ENCODE peak calls at places on chromosomes 4 and X, in five cellular contexts. One of them, this sample, is unnamed.

GRCh38 chrX:46630141-46630540 is 56.6 kb downstream of the CHST7 start:
- DNase-seq in testis: no peak
- DNase-seq in colonic mucosa: no peak
- DNase-seq in AG10803: peak
- DNase-seq in A673: no peak
- DNase-seq in this sample: no peak

GRCh38 chr4:15479089-15479912 is 9.6 kb downstream of the CC2D2A start:
- DNase-seq in AG10803: peak
- DNase-seq in colonic mucosa: peak
- DNase-seq in testis: peak
- DNase-seq in A673: peak
- DNase-seq in this sample: peak

GRCh38 chr4:78954048-78954666 is 14.9 kb upstream of the PAQR3 start:
- DNase-seq in A673: peak
- DNase-seq in AG10803: no peak
- DNase-seq in colonic mucosa: no peak
- DNase-seq in testis: peak
- DNase-seq in this sample: no peak

GRCh38 chrX:39125834-39126233 is 324.6 kb downstream of the MID1IP1 start:
- DNase-seq in colonic mucosa: no peak
- DNase-seq in AG10803: no peak
- DNase-seq in A673: no peak
- DNase-seq in testis: no peak
- DNase-seq in this sample: no peak

GRCh38 chr4:114997596-114997995 is 115.8 kb downstream of the NDST4 start:
- DNase-seq in colonic mucosa: no peak
- DNase-seq in A673: peak
- DNase-seq in testis: no peak
- DNase-seq in AG10803: no peak
- DNase-seq in this sample: no peak

GRCh38 chr4:147831452-147832192 is 99.7 kb downstream of the ARHGAP10 start:
- DNase-seq in AG10803: peak
- DNase-seq in testis: no peak
- DNase-seq in colonic mucosa: peak
- DNase-seq in A673: peak
- DNase-seq in this sample: peak

GRCh38 chr4:187321741-187322140 is 598.1 kb upstream of the FAT1 start:
- DNase-seq in colonic mucosa: no peak
- DNase-seq in testis: no peak
- DNase-seq in AG10803: no peak
- DNase-seq in A673: no peak
- DNase-seq in this sample: peak

GRCh38 chr4:109301691-109302365 is 630 bp downstream of the COL25A1 start:
- DNase-seq in testis: no peak
- DNase-seq in colonic mucosa: no peak
- DNase-seq in AG10803: no peak
- DNase-seq in A673: peak
- DNase-seq in this sample: no peak

GRCh38 chrX:129961180-129962083 is 21.0 kb upstream of the BCORL1 start:
- DNase-seq in A673: no peak
- DNase-seq in testis: no peak
- DNase-seq in AG10803: no peak
- DNase-seq in colonic mucosa: peak
- DNase-seq in this sample: no peak

GRCh38 chrX:13487731-13488505 is 81.5 kb upstream of the EGFL6 start:
- DNase-seq in testis: peak
- DNase-seq in AG10803: peak
- DNase-seq in colonic mucosa: peak
- DNase-seq in A673: peak
- DNase-seq in this sample: peak

GRCh38 chr4:117983541-117984451 is 50.5 kb upstream of the NDST3 start:
- DNase-seq in colonic mucosa: no peak
- DNase-seq in AG10803: no peak
- DNase-seq in testis: no peak
- DNase-seq in A673: peak
- DNase-seq in this sample: no peak

GRCh38 chr4:136443006-136443405 is 1089.3 kb downstream of the PCDH18 start:
- DNase-seq in colonic mucosa: no peak
- DNase-seq in AG10803: no peak
- DNase-seq in A673: no peak
- DNase-seq in testis: no peak
- DNase-seq in this sample: no peak

GRCh38 chrX:10685923-10686595 is 65.7 kb upstream of the MID1 start:
- DNase-seq in AG10803: peak
- DNase-seq in colonic mucosa: no peak
- DNase-seq in testis: no peak
- DNase-seq in A673: no peak
- DNase-seq in this sample: peak

GRCh38 chr4:24778427-24779225 is 16.7 kb upstream of the SOD3 start:
- DNase-seq in testis: peak
- DNase-seq in AG10803: peak
- DNase-seq in A673: peak
- DNase-seq in colonic mucosa: no peak
- DNase-seq in this sample: peak

GRCh38 chr4:48785302-48785701 is 5.2 kb upstream of the FRYL start:
- DNase-seq in testis: no peak
- DNase-seq in colonic mucosa: no peak
- DNase-seq in AG10803: no peak
- DNase-seq in A673: no peak
- DNase-seq in this sample: no peak

GRCh38 chr4:38366997-38367396 is 297.0 kb upstream of the KLF3 start:
- DNase-seq in AG10803: no peak
- DNase-seq in testis: no peak
- DNase-seq in A673: no peak
- DNase-seq in colonic mucosa: no peak
- DNase-seq in this sample: no peak

GRCh38 chr4:107890779-107891178 is 40.6 kb upstream of the CYP2U1 start:
- DNase-seq in AG10803: no peak
- DNase-seq in colonic mucosa: no peak
- DNase-seq in A673: no peak
- DNase-seq in testis: no peak
- DNase-seq in this sample: no peak

GRCh38 chr4:78155616-78156105 is 98.5 kb downstream of the FRAS1 start:
- DNase-seq in AG10803: peak
- DNase-seq in A673: no peak
- DNase-seq in colonic mucosa: no peak
- DNase-seq in testis: no peak
- DNase-seq in this sample: peak

GRCh38 chrX:24566233-24566632 is 80.9 kb downstream of the PCYT1B start:
- DNase-seq in AG10803: no peak
- DNase-seq in colonic mucosa: no peak
- DNase-seq in testis: no peak
- DNase-seq in A673: no peak
- DNase-seq in this sample: no peak

GRCh38 chr4:114040319-114041116 is 61.1 kb upstream of the ARSJ start:
- DNase-seq in AG10803: no peak
- DNase-seq in colonic mucosa: no peak
- DNase-seq in testis: no peak
- DNase-seq in A673: no peak
- DNase-seq in this sample: no peak

GRCh38 chr4:92522371-92522770 is 218.6 kb downstream of the GRID2 start:
- DNase-seq in A673: no peak
- DNase-seq in testis: no peak
- DNase-seq in AG10803: no peak
- DNase-seq in colonic mucosa: no peak
- DNase-seq in this sample: no peak

GRCh38 chr4:53563824-53564223 is 27.5 kb downstream of the LNX1 start:
- DNase-seq in colonic mucosa: no peak
- DNase-seq in testis: no peak
- DNase-seq in A673: no peak
- DNase-seq in AG10803: peak
- DNase-seq in this sample: peak

GRCh38 chrX:16722481-16722880 is 3.1 kb downstream of the SYAP1 start:
- DNase-seq in A673: no peak
- DNase-seq in testis: no peak
- DNase-seq in AG10803: no peak
- DNase-seq in colonic mucosa: no peak
- DNase-seq in this sample: no peak

GRCh38 chr4:2535386-2536192 is 858 bp upstream of the FAM193A start:
- DNase-seq in colonic mucosa: peak
- DNase-seq in A673: peak
- DNase-seq in testis: peak
- DNase-seq in AG10803: peak
- DNase-seq in this sample: peak

GRCh38 chr4:74516321-74516720 is 71.4 kb downstream of the AREG start:
- DNase-seq in A673: no peak
- DNase-seq in AG10803: peak
- DNase-seq in colonic mucosa: no peak
- DNase-seq in testis: no peak
- DNase-seq in this sample: peak

GRCh38 chrX:70769659-70770232 is 138.8 kb downstream of the TEX11 start:
- DNase-seq in testis: no peak
- DNase-seq in A673: peak
- DNase-seq in colonic mucosa: no peak
- DNase-seq in AG10803: no peak
- DNase-seq in this sample: peak

GRCh38 chrX:7500386-7500785 is 342.6 kb upstream of the VCX start:
- DNase-seq in colonic mucosa: no peak
- DNase-seq in A673: no peak
- DNase-seq in AG10803: no peak
- DNase-seq in testis: no peak
- DNase-seq in this sample: no peak

GRCh38 chrX:150464001-150464400 is 100.9 kb downstream of the MAMLD1 start:
- DNase-seq in A673: no peak
- DNase-seq in colonic mucosa: no peak
- DNase-seq in AG10803: no peak
- DNase-seq in testis: no peak
- DNase-seq in this sample: no peak

GRCh38 chrX:106894978-106895452 is 8.1 kb downstream of the RIPPLY1 start:
- DNase-seq in AG10803: peak
- DNase-seq in A673: peak
- DNase-seq in colonic mucosa: no peak
- DNase-seq in testis: no peak
- DNase-seq in this sample: peak

GRCh38 chr4:83362492-83363329 is 28.1 kb upstream of the HPSE start:
- DNase-seq in colonic mucosa: peak
- DNase-seq in A673: peak
- DNase-seq in testis: no peak
- DNase-seq in AG10803: peak
- DNase-seq in this sample: peak
- TF ChIP-seq CTCF in colonic mucosa: no peak
- TF ChIP-seq CTCF in A673: peak
- TF ChIP-seq CTCF in testis: peak
- TF ChIP-seq CTCF in AG10803: peak
- TF ChIP-seq CTCF in this sample: peak

DNA sequence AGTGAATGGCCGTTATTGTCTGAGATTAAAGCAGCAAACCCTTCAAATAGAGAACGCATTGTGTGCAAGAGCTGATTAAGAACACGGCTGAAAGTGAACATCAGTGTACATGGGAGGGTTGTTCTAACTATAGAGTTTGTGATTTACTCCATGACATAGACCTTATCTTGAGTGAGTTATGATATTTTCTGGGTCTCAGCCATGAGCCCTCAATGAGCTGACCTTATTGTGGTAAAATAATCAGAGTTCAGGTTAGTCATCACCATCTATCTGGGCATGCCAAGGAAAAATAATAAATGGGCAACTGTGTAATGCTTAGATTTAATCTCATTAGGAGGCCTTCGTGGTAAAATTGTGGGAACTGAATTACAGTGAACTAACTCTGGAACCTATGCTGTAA is 33.2 kb upstream of the CLDN24 start:
- DNase-seq in AG10803: peak
- DNase-seq in testis: no peak
- DNase-seq in colonic mucosa: no peak
- DNase-seq in A673: no peak
- DNase-seq in this sample: peak
- H3K4me3 ChIP-seq in AG10803: no peak
- H3K4me3 ChIP-seq in testis: no peak
- H3K4me3 ChIP-seq in colonic mucosa: no peak
- H3K4me3 ChIP-seq in A673: no peak
- H3K4me3 ChIP-seq in this sample: no peak

DNA sequence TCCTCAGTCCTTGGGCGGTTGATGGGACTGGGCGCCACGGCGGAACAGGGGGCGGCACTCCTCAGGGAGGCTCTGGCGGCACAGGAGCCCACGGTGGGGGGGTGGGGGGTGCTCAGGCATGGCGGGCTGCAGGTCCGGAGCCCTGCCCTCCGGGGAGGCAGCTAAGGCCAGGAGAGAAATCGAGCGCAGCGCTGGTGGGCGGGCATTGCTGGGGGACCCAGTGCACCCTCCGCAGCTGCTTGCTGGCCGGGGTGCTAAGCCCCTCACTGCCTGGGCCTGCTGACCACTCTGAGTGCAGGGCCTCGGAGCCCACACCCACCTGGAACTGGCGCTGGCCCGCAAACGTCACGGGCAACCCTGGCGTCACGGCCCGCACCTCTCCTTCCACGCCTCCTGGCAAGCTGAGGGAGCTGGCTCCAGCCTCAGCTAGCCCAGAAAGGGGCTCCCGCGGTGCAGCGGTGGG is 164.9 kb upstream of the AGA start:
- DNase-seq in AG10803: no peak
- DNase-seq in colonic mucosa: no peak
- DNase-seq in A673: no peak
- DNase-seq in testis: no peak
- DNase-seq in this sample: no peak
- TF ChIP-seq CTCF in AG10803: no peak
- TF ChIP-seq CTCF in colonic mucosa: no peak
- TF ChIP-seq CTCF in A673: no peak
- TF ChIP-seq CTCF in testis: no peak
- TF ChIP-seq CTCF in this sample: no peak

GRCh38 chr4:182213024-182213423 is 30.2 kb upstream of the TENM3 start:
- DNase-seq in A673: no peak
- DNase-seq in testis: no peak
- DNase-seq in AG10803: no peak
- DNase-seq in colonic mucosa: no peak
- DNase-seq in this sample: peak

GRCh38 chr4:182208651-182209050 is 34.6 kb upstream of the TENM3 start:
- DNase-seq in testis: no peak
- DNase-seq in A673: no peak
- DNase-seq in colonic mucosa: no peak
- DNase-seq in AG10803: no peak
- DNase-seq in this sample: no peak

GRCh38 chr4:182215171-182215570 is 28.0 kb upstream of the TENM3 start:
- DNase-seq in AG10803: no peak
- DNase-seq in colonic mucosa: no peak
- DNase-seq in testis: no peak
- DNase-seq in A673: no peak
- DNase-seq in this sample: no peak

GRCh38 chr4:182216005-182216404 is 27.2 kb upstream of the TENM3 start:
- DNase-seq in AG10803: no peak
- DNase-seq in colonic mucosa: no peak
- DNase-seq in testis: no peak
- DNase-seq in A673: no peak
- DNase-seq in this sample: no peak

DNA sequence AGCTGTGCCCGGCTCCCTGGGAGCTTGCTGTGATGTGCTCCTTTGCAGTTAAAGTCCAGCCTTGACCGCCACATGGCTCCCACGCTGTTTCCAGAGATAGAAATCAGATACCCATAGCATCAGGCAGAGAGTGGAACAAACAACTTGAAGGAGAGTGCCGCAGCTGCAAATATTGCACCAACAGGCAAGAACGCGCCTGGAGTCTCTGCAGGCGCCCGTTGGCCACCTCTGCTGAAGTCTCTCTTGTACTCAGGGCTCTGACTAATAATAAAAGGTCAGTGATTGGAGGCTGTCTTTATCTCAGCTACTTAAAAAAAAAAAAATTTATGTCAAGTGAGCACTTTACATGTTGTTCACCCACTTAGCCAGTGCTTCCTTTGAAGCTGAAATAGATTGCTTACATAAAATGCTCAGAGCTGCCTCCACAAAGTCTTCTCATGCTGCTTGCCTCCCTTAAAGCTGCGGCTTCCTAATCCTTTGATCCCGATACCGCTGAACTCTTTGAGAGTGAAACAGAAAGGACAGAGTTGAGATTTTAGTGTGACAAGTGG is 30.9 kb upstream of the TENM3 start:
- DNase-seq in A673: no peak
- DNase-seq in AG10803: peak
- DNase-seq in testis: peak
- DNase-seq in colonic mucosa: no peak
- DNase-seq in this sample: peak
- H3K4me3 ChIP-seq in A673: no peak
- H3K4me3 ChIP-seq in AG10803: peak
- H3K4me3 ChIP-seq in testis: no peak
- H3K4me3 ChIP-seq in colonic mucosa: no peak
- H3K4me3 ChIP-seq in this sample: no peak

This sample was measured in cardiac fibroblast.